ENCODE peak calls at places on chromosomes 3 and 15, in ten cellular contexts. J is H1, P is endothelial cell of umbilical vein, D is spleen, A is breast epithelium, Q is HL-60, U is HepG2, R is transverse colon, H is vagina, Y is HCT116. L is an unnamed sample.

GRCh38 chr3:181570472-181570871 is 141.3 kb upstream of the SOX2 start:
- DNase-seq in D (no peak), J (no peak), H (no peak), Y (no peak), P (no peak), R (no peak), U (no peak), Q (no peak), A (no peak), L (no peak)

GRCh38 chr3:191239439-191240035 is 40.5 kb downstream of the OSTN start:
- DNase-seq in A (no peak), Q (no peak), R (no peak), D (no peak), P (peak; percentile 91), Y (no peak), J (no peak), H (no peak), U (no peak), L (no peak)

GRCh38 chr3:28836199-28836598 is 444.7 kb upstream of the RBMS3 start:
- DNase-seq in R (no peak), D (no peak), H (no peak), Q (no peak), P (no peak), Y (no peak), U (no peak), A (no peak), J (no peak), L (no peak)

GRCh38 chr3:188124184-188124583 is 29.8 kb upstream of the LPP start:
- DNase-seq in Q (no peak), J (no peak), P (no peak), R (no peak), H (no peak), D (no peak), Y (no peak), A (no peak), U (peak; percentile 61), L (no peak)

GRCh38 chr3:195732951-195733350 is 12.2 kb downstream of the MUC20 start:
- DNase-seq in J (no peak), H (no peak), D (no peak), Y (no peak), R (no peak), P (no peak), Q (no peak), U (no peak), A (no peak), L (no peak)

GRCh38 chr15:31235298-31236183 is 91.1 kb upstream of the KLF13 start:
- DNase-seq in U (no peak), D (peak; percentile 63), P (no peak), Y (no peak), R (peak; percentile 62), Q (no peak), A (no peak), J (no peak), H (no peak), L (peak; percentile 59)

GRCh38 chr3:127676921-127677351 is 4.2 kb downstream of the ABTB1 start:
- DNase-seq in J (no peak), Y (no peak), A (no peak), U (no peak), D (peak; percentile 81), Q (no peak), H (no peak), P (no peak), R (no peak), L (peak; percentile 20)

GRCh38 chr3:19348929-19349564 is 200.7 kb downstream of the KCNH8 start:
- DNase-seq in R (no peak), J (no peak), A (no peak), U (peak; percentile 8), P (no peak), Q (peak; percentile 18), Y (peak; percentile 13), H (no peak), D (no peak), L (no peak)

GRCh38 chr3:130508970-130509369 is 8.0 kb upstream of the COL6A6 start:
- DNase-seq in P (no peak), D (no peak), H (no peak), R (no peak), Y (no peak), J (no peak), A (no peak), U (no peak), Q (no peak), L (no peak)

GRCh38 chr3:158539414-158540014 is 31.5 kb upstream of the MLF1 start:
- DNase-seq in P (peak; percentile 70), R (peak; percentile 24), Y (peak; percentile 42), U (peak; percentile 46), J (no peak), A (no peak), Q (peak; percentile 5), H (no peak), D (no peak), L (peak; percentile 34)

GRCh38 chr3:145842302-145842897 is 318.6 kb downstream of the PLOD2 start:
- DNase-seq in A (no peak), J (no peak), H (no peak), D (no peak), R (no peak), Y (no peak), Q (no peak), P (no peak), U (no peak), L (no peak)

GRCh38 chr3:69659180-69659915 is 79.9 kb upstream of the MITF start:
- DNase-seq in Y (no peak), Q (no peak), P (no peak), D (no peak), H (no peak), J (no peak), A (no peak), U (no peak), R (no peak), L (no peak)

GRCh38 chr3:123314409-123315270 is 112.9 kb downstream of the SEC22A start:
- DNase-seq in A (no peak), Q (no peak), Y (no peak), U (no peak), H (no peak), R (no peak), D (peak; percentile 64), P (no peak), J (peak; percentile 93), L (no peak)
- H3K4me3 ChIP-seq in A (no peak overlapping the region), Q (no peak overlapping the region), Y (no peak overlapping the region), U (no peak overlapping the region), H (no peak overlapping the region), R (no peak overlapping the region), D (no peak overlapping the region), P (no peak overlapping the region), J (peak overlapping the region; percentile 33), L (no peak overlapping the region)

GRCh38 chr3:143252931-143253330 is 133.4 kb downstream of the CHST2 start:
- DNase-seq in P (no peak), Q (no peak), U (no peak), J (no peak), A (no peak), H (no peak), R (no peak), D (no peak), Y (no peak), L (no peak)
- TF ChIP-seq POLR2AphosphoS5 in P (no peak), Q (no peak), U (no peak), J (no peak), A (no peak), H (no peak), R (no peak), D (no peak), Y (no peak), L (no peak)

GRCh38 chr3:15305366-15305844 is 27.0 kb downstream of the SH3BP5 start:
- DNase-seq in J (no peak), R (no peak), P (peak; percentile 32), U (no peak), Y (peak; percentile 31), H (no peak), Q (no peak), A (no peak), D (no peak), L (no peak)

GRCh38 chr3:15309662-15310335 is 22.6 kb downstream of the SH3BP5 start:
- DNase-seq in A (no peak), H (no peak), R (no peak), Q (no peak), J (no peak), Y (no peak), U (no peak), D (no peak), P (peak; percentile 85), L (no peak)

GRCh38 chr3:15303728-15304127 is 28.7 kb downstream of the SH3BP5 start:
- DNase-seq in D (no peak), P (no peak), U (no peak), J (no peak), R (no peak), A (no peak), Y (no peak), Q (no peak), H (no peak), L (no peak)

GRCh38 chr3:15306979-15307359 is 25.4 kb downstream of the SH3BP5 start:
- DNase-seq in Y (no peak), H (no peak), P (no peak), J (no peak), U (no peak), Q (no peak), D (no peak), A (no peak), R (no peak), L (no peak)

DNA sequence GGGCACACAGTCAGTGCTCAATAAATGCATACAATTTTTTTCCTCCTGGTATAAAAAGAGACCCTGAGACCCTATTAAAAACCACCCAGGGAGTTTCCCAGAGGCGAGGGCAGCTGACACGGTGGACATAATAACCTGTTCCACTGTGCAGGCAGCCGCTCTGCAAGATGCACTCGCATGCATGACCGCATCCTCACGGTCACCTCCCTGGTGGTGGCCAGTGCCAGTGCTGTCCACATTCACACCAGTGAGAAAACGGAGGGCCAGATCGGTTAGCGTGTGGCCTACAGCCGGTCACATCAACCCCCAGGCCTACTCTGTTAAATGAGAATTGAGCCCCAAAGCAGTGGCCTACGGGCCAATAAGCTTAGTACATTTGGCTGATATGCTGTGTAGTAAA is 24.8 kb downstream of the SH3BP5 start:
- DNase-seq in Q (no peak), Y (no peak), J (no peak), P (no peak), U (no peak), A (no peak), D (peak; percentile 77), H (no peak), R (no peak), L (no peak)
- H3K4me3 ChIP-seq in Q (no peak overlapping the region), Y (no peak overlapping the region), J (no peak overlapping the region), P (no peak overlapping the region), U (no peak overlapping the region), A (no peak overlapping the region), D (no peak overlapping the region), H (no peak overlapping the region), R (no peak overlapping the region), L (no peak overlapping the region)

GRCh38 chr3:88677311-88677710 is 430.1 kb upstream of the EPHA3 start:
- DNase-seq in A (no peak), Y (no peak), U (no peak), D (no peak), H (no peak), Q (no peak), P (no peak), J (no peak), R (no peak), L (no peak)

GRCh38 chr3:88668180-88668579 is 439.2 kb upstream of the EPHA3 start:
- DNase-seq in R (no peak), U (no peak), H (no peak), D (no peak), P (no peak), Y (no peak), A (no peak), J (no peak), Q (no peak), L (no peak)

DNA sequence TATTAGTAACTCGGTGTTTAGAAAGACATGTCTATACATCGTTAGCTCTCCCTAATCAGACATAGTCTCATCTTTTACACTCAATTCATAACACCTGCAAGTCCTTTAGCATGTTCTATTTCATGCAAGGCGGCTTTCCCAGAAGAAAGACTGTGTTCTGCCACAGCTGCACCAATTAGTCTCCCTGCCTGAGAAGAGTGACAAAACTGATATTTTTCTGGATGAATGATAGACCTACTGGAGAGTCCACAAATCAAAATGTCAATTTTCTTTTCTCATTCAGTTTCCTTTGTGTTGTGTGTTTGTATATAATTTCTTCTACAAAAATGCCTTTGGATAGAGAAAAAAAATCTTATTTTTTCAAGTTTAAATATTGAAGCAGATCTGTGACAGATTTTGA is 435.8 kb upstream of the EPHA3 start:
- DNase-seq in U (no peak), Y (no peak), J (no peak), Q (no peak), A (no peak), H (no peak), D (no peak), R (no peak), P (no peak), L (no peak)
- TF ChIP-seq POLR2AphosphoS5 in U (no peak), Y (no peak), J (no peak), Q (no peak), A (no peak), H (no peak), D (no peak), R (no peak), P (no peak), L (no peak)